ENCODE peak calls at places on chromosomes 16 and 17, in seven cellular contexts. K is HTR-8/SVneo, M is AG04450, S is NCI-H460, R is HuH-7.5, H is RPMI8226, N is fibroblast of lung. J is an unnamed sample.

GRCh38 chr17:83155128-83156081 is 76.0 kb downstream of the METRNL start:
- DNase-seq in K (no peak), M (no peak), S (peak; percentile 38), R (no peak), H (peak; percentile 78), N (peak; percentile 16), J (no peak)

GRCh38 chr16:23357761-23358290 is 55.7 kb downstream of the SCNN1B start:
- DNase-seq in K (no peak), M (no peak), S (no peak), R (no peak), H (no peak), N (no peak), J (no peak)

GRCh38 chr17:333626-334396 is 18.8 kb downstream of the RPH3AL start:
- DNase-seq in K (no peak), M (peak; percentile 7), S (no peak), R (no peak), H (peak; percentile 71), N (peak; percentile 54), J (no peak)

GRCh38 chr16:8342276-8342675 is 248.0 kb downstream of the TMEM114 start:
- DNase-seq in K (no peak), M (no peak), S (no peak), R (no peak), H (no peak), N (no peak), J (no peak)

GRCh38 chr16:75614247-75614897 is 8.7 kb downstream of the ADAT1 start:
- DNase-seq in K (no peak), M (no peak), S (no peak), R (no peak), H (no peak), N (peak; percentile 68), J (no peak)

GRCh38 chr16:58695368-58695767 is 10.8 kb upstream of the SLC38A7 start:
- DNase-seq in K (no peak), M (no peak), S (no peak), R (no peak), H (no peak), N (no peak), J (no peak)

GRCh38 chr17:36600936-36601302 is 464 bp upstream of the MRM1 start:
- DNase-seq in K (no peak), M (no peak), S (no peak), R (no peak), H (no peak), N (no peak), J (no peak)

GRCh38 chr16:56950051-56950450 is 11.7 kb upstream of the CETP start:
- DNase-seq in K (no peak), M (no peak), S (no peak), R (no peak), H (no peak), N (no peak), J (no peak)

GRCh38 chr16:18792836-18793433 is 2.8 kb upstream of the RPS15A start:
- DNase-seq in K (no peak), M (no peak), S (no peak), R (no peak), H (no peak), N (peak; percentile 60), J (no peak)

GRCh38 chr17:64994781-64995538 is 61.6 kb downstream of the GNA13 start:
- DNase-seq in K (no peak), M (no peak), S (no peak), R (no peak), H (no peak), N (no peak), J (no peak)

GRCh38 chr17:81052199-81052997 is 17.4 kb downstream of the BAIAP2 start:
- DNase-seq in K (no peak), M (no peak), S (no peak), R (no peak), H (peak; percentile 88), N (peak; percentile 50), J (peak; percentile 42)

GRCh38 chr17:77332034-77332971 is 191.5 kb downstream of the SEC14L1 start:
- DNase-seq in K (no peak), M (no peak), S (no peak), R (no peak), H (peak; percentile 74), N (peak; percentile 26), J (no peak)

GRCh38 chr17:35087731-35088646 is 24.5 kb upstream of the RFFL start:
- DNase-seq in K (peak; percentile 48), M (no peak), S (peak; percentile 46), R (no peak), H (peak; percentile 50), N (peak; percentile 42), J (peak; percentile 33)

GRCh38 chr17:44792276-44792675 is 33.5 kb downstream of the ADAM11 start:
- DNase-seq in K (no peak), M (peak; percentile 26), S (no peak), R (no peak), H (no peak), N (peak; percentile 73), J (peak; percentile 20)

GRCh38 chr17:65079489-65079900 is 23.0 kb upstream of the GNA13 start:
- DNase-seq in K (no peak), M (no peak), S (no peak), R (no peak), H (no peak), N (no peak), J (peak; percentile 90)

GRCh38 chr17:77280304-77280910 is 139.6 kb downstream of the SEC14L1 start:
- DNase-seq in K (no peak), M (no peak), S (no peak), R (no peak), H (peak; percentile 35), N (peak; percentile 88), J (no peak)